ENCODE peak calls at places on chromosomes 3 and 15, in seven cellular contexts. Z is Daoy; K is stimulated activated CD8-positive, alpha-beta memory T cell treated with anti-CD3 and anti-CD28 coated beads, Interleukin-12 subunit alpha, Interleukin-12 subunit beta, amount 100 ng/mL, for 1 hour; I is NCI-H187; H is HCEC 1CT; J is GM10248; S is GM18507. W is an unnamed sample.

GRCh38 chr3:138375446-138375845 is 27.1 kb downstream of the MRAS start:
- DNase-seq in K (no peak), J (no peak), I (no peak), S (no peak), H (no peak), Z (no peak), W (no peak)

GRCh38 chr15:99054025-99054387 is 46.4 kb upstream of the PGPEP1L start:
- DNase-seq in I (no peak), J (no peak), Z (no peak), K (no peak), H (peak), S (no peak), W (no peak)

GRCh38 chr15:99618941-99619411 is 53.2 kb downstream of the MEF2A start:
- DNase-seq in K (no peak), I (no peak), H (no peak), J (no peak), Z (no peak), S (no peak), W (peak)

GRCh38 chr3:143480306-143480852 is 360.8 kb downstream of the CHST2 start:
- DNase-seq in H (peak), Z (peak), K (no peak), I (no peak), J (no peak), S (no peak), W (peak)

GRCh38 chr3:65758871-65759598 is 279.7 kb downstream of the MAGI1 start:
- DNase-seq in K (no peak), J (no peak), S (no peak), Z (peak), H (peak), I (peak), W (peak)

GRCh38 chr3:132916096-132916495 is 122.1 kb upstream of the TMEM108 start:
- DNase-seq in I (no peak), Z (no peak), J (no peak), K (no peak), H (no peak), S (no peak), W (no peak)

GRCh38 chr3:105368575-105369500 is 2.1 kb downstream of the ALCAM start:
- DNase-seq in J (peak), K (peak), H (peak), S (no peak), I (peak), Z (peak), W (peak)

GRCh38 chr3:187975571-187976360 is 178.2 kb upstream of the LPP start:
- DNase-seq in Z (no peak), H (no peak), I (no peak), J (no peak), K (no peak), S (no peak), W (no peak)

GRCh38 chr3:127214990-127215389 is 22.1 kb downstream of the PRR23E start:
- DNase-seq in S (no peak), J (no peak), I (no peak), Z (no peak), H (no peak), K (no peak), W (no peak)

GRCh38 chr3:183680061-183680460 is 17.5 kb upstream of the YEATS2 start:
- DNase-seq in H (no peak), S (no peak), I (no peak), K (no peak), Z (no peak), J (no peak), W (no peak)

GRCh38 chr15:74264081-74264501 is 28.0 kb downstream of the CCDC33 start:
- DNase-seq in H (no peak), S (no peak), I (no peak), K (no peak), J (no peak), Z (no peak), W (no peak)

GRCh38 chr3:165081183-165081582 is 2.9 kb upstream of the SI start:
- DNase-seq in J (no peak), K (no peak), I (no peak), S (no peak), H (no peak), Z (no peak), W (no peak)

GRCh38 chr3:78878011-78878410 is 889.8 kb downstream of the ROBO1 start:
- DNase-seq in I (no peak), H (peak), J (no peak), S (no peak), K (no peak), Z (peak), W (peak)

GRCh38 chr3:131694351-131694750 is 191.6 kb upstream of the MRPL3 start:
- DNase-seq in I (no peak), K (no peak), H (peak), Z (no peak), S (no peak), J (no peak), W (no peak)

GRCh38 chr3:53570709-53571108 is 76.3 kb downstream of the CACNA1D start:
- DNase-seq in J (no peak), H (peak), Z (no peak), S (no peak), I (no peak), K (no peak), W (peak)

GRCh38 chr3:157201648-157202278 is 41.8 kb upstream of the CCNL1 start:
- DNase-seq in K (no peak), S (peak), I (no peak), J (peak), Z (peak), H (peak), W (peak)

GRCh38 chr3:177467268-177467985 is 270.1 kb upstream of the TBL1XR1 start:
- DNase-seq in K (no peak), Z (no peak), S (no peak), H (no peak), J (no peak), I (no peak), W (no peak)

GRCh38 chr3:28150465-28151206 is 90.8 kb upstream of the CMC1 start:
- DNase-seq in I (no peak), Z (no peak), J (no peak), K (no peak), S (no peak), H (peak), W (no peak)

GRCh38 chr15:85563328-85563727 is 182.9 kb downstream of the AKAP13 start:
- DNase-seq in I (no peak), Z (no peak), S (no peak), J (no peak), H (peak), K (no peak), W (no peak)

GRCh38 chr15:51076898-51077564 is 17.7 kb downstream of the TNFAIP8L3 start:
- DNase-seq in K (no peak), J (peak), I (no peak), S (peak), H (no peak), Z (peak), W (peak)

GRCh38 chr3:10581251-10581650 is 75.9 kb upstream of the ATP2B2 start:
- DNase-seq in S (no peak), I (no peak), J (no peak), H (no peak), K (no peak), Z (peak), W (no peak)

GRCh38 chr3:182133752-182134151 is 422.0 kb downstream of the SOX2 start:
- DNase-seq in S (no peak), K (no peak), Z (peak), H (no peak), I (no peak), J (no peak), W (no peak)